ENCODE peak calls at places on chromosome 12, in five cellular contexts. F is occipital lobe; V is central memory CD4-positive, alpha-beta T cell; R is activated CD8-positive, alpha-beta T cell treated with anti-CD3 and anti-CD28 coated beads, Interleukin-2, amount 10 ng/mL, durations not matched to agents 7 days and 5 days; J is AG10803. W is an unnamed sample.
A peak's percentile ranks its signal among the peaks of the same experiment; 100 is the strongest.

GRCh38 chr12:64835926-64836325 is 11.5 kb downstream of the TBC1D30 start:
- DNase-seq in J (no peak), R (no peak), F (no peak), V (no peak), W (no peak)

GRCh38 chr12:108793756-108794441 is 62.6 kb upstream of the CORO1C start:
- DNase-seq in F (no peak), V (no peak), R (no peak), J (no peak), W (no peak)

GRCh38 chr12:23253191-23253590 is 628.2 kb downstream of the ETNK1 start:
- DNase-seq in F (no peak), J (no peak), R (no peak), V (no peak), W (no peak)

GRCh38 chr12:50032516-50033316 is 7.4 kb upstream of the RACGAP1 start:
- DNase-seq in V (no peak), J (no peak), R (no peak), F (no peak), W (no peak)

GRCh38 chr12:90770861-90771260 is 184.1 kb downstream of the CCER1 start:
- DNase-seq in R (no peak), V (no peak), J (no peak), F (no peak), W (no peak)

GRCh38 chr12:3119745-3120660 is 42.8 kb downstream of the TSPAN9 start:
- DNase-seq in F (no peak), J (peak; percentile 96), V (no peak), R (no peak), W (no peak)

GRCh38 chr12:76080017-76080728 is 4.3 kb downstream of the NAP1L1 start:
- DNase-seq in R (no peak), J (peak; percentile 37), V (no peak), F (no peak), W (no peak)

GRCh38 chr12:21852251-21852650 is 77.7 kb upstream of the KCNJ8 start:
- DNase-seq in V (no peak), J (peak; percentile 43), F (no peak), R (no peak), W (no peak)

GRCh38 chr12:24681570-24681969 is 267.3 kb downstream of the BCAT1 start:
- DNase-seq in V (no peak), F (no peak), J (no peak), R (no peak), W (no peak)

GRCh38 chr12:98699568-98699967 is 54.5 kb downstream of the APAF1 start:
- DNase-seq in F (no peak), V (no peak), J (peak; percentile 20), R (no peak), W (no peak)

GRCh38 chr12:130945793-130946492 is 7.8 kb upstream of the ADGRD1 start:
- DNase-seq in V (no peak), F (no peak), R (no peak), J (peak; percentile 84), W (no peak)

GRCh38 chr12:126432780-126433179 is 1367.5 kb downstream of the AACS start:
- DNase-seq in R (no peak), F (no peak), V (no peak), J (peak; percentile 4), W (no peak)

GRCh38 chr12:24991209-24992049 is 42.5 kb upstream of the BCAT1 start:
- DNase-seq in F (no peak), J (peak; percentile 58), R (peak; percentile 35), V (peak; percentile 54), W (no peak)

GRCh38 chr12:62910549-62911169 is 24.3 kb downstream of the PPM1H start:
- DNase-seq in V (no peak), J (no peak), F (no peak), R (no peak), W (no peak)

GRCh38 chr12:106046301-106046846 is 92.4 kb downstream of the NUAK1 start:
- DNase-seq in J (no peak), R (no peak), F (no peak), V (no peak), W (no peak)

GRCh38 chr12:78062781-78063180 is 232.1 kb downstream of the NAV3 start:
- DNase-seq in F (no peak), V (no peak), R (no peak), J (peak; percentile 68), W (peak; percentile 78)

GRCh38 chr12:56995930-56996496 is 10.3 kb downstream of the ZBTB39 start:
- DNase-seq in V (no peak), R (no peak), J (no peak), F (no peak), W (no peak)

W was measured in posterior cingulate gyrus.